ENCODE peak calls at places on chromosomes 7 and 10, in seven cellular contexts. O, S, X, V, Z, Y and G are unnamed samples.

GRCh38 chr7:150962743-150963399 is 15.2 kb downstream of the KCNH2 start:
- DNase-seq in Y (peak; percentile 60), V (peak; percentile 85), Z (peak; percentile 42), S (peak; percentile 37), O (peak; percentile 18), X (no peak), G (peak; percentile 75)

GRCh38 chr10:79380125-79380917 is 33.1 kb downstream of the PPIF start:
- DNase-seq in V (no peak), X (peak; percentile 94), Z (no peak), Y (peak; percentile 40), O (peak; percentile 92), S (peak; percentile 44), G (no peak)

GRCh38 chr10:125071008-125071407 is 89.4 kb downstream of the CTBP2 start:
- DNase-seq in V (no peak), X (no peak), S (no peak), Y (no peak), O (no peak), Z (no peak), G (no peak)

GRCh38 chr7:55192718-55193117 is 172.4 kb upstream of the LANCL2 start:
- DNase-seq in O (no peak), Y (no peak), X (no peak), V (no peak), Z (no peak), S (peak; percentile 88), G (no peak)

GRCh38 chr10:79340646-79341244 is 6.5 kb upstream of the PPIF start:
- DNase-seq in X (peak; percentile 52), Z (no peak), V (no peak), Y (no peak), O (no peak), S (no peak), G (no peak)

GRCh38 chr10:20932606-20933005 is 35.5 kb upstream of the NEBL start:
- DNase-seq in X (no peak), S (no peak), Z (no peak), V (no peak), Y (no peak), O (no peak), G (no peak)

GRCh38 chr7:7565746-7566650 is 686 bp upstream of the MIOS start:
- DNase-seq in Z (peak; percentile 62), V (peak; percentile 81), O (peak; percentile 21), X (no peak), S (no peak), Y (peak; percentile 25), G (no peak)

GRCh38 chr7:94149776-94150545 is 145.8 kb upstream of the BET1 start:
- DNase-seq in S (peak; percentile 25), O (no peak), Y (no peak), V (no peak), Z (no peak), X (no peak), G (no peak)

GRCh38 chr7:49483142-49483541 is 290.3 kb upstream of the VWC2 start:
- DNase-seq in X (no peak), Z (no peak), Y (peak; percentile 8), V (no peak), S (no peak), O (peak; percentile 1), G (peak; percentile 40)

GRCh38 chr10:129949411-129950335 is 14.4 kb downstream of the EBF3 start:
- DNase-seq in Z (no peak), V (peak; percentile 59), Y (no peak), S (peak; percentile 26), X (no peak), O (no peak), G (no peak)

GRCh38 chr7:101743995-101744360 is 73.4 kb upstream of the CUX1 start:
- DNase-seq in V (no peak), Y (peak; percentile 34), O (no peak), S (no peak), Z (no peak), X (no peak), G (peak; percentile 20)

GRCh38 chr7:101163281-101164070 is 1.9 kb downstream of the VGF start:
- DNase-seq in O (no peak), X (no peak), Z (peak; percentile 18), S (no peak), V (peak; percentile 82), Y (no peak), G (peak; percentile 54)

GRCh38 chr10:132353456-132354355 is 21.7 kb downstream of the LRRC27 start:
- DNase-seq in S (no peak), Y (no peak), O (no peak), X (no peak), V (peak; percentile 61), Z (no peak), G (no peak)

GRCh38 chr7:153430931-153431330 is 621.3 kb upstream of the DPP6 start:
- DNase-seq in S (no peak), V (no peak), X (no peak), Y (no peak), O (no peak), Z (no peak), G (no peak)

GRCh38 chr10:96835826-96836365 is 3.8 kb downstream of the LCOR start:
- DNase-seq in S (peak; percentile 34), X (no peak), V (no peak), Y (no peak), O (no peak), Z (no peak), G (no peak)

GRCh38 chr10:55852850-55853249 is 508.2 kb downstream of the ZWINT start:
- DNase-seq in Y (no peak), V (no peak), S (no peak), Z (no peak), X (no peak), O (no peak), G (no peak)

GRCh38 chr7:44980393-44981034 is 1.7 kb upstream of the MYO1G start:
- DNase-seq in Z (no peak), V (peak; percentile 73), Y (no peak), X (no peak), O (no peak), S (peak; percentile 83), G (peak; percentile 22)

GRCh38 chr10:35728341-35728740 is 86.2 kb upstream of the FZD8 start:
- DNase-seq in O (no peak), Y (no peak), X (no peak), V (no peak), S (peak; percentile 48), Z (no peak), G (no peak)

GRCh38 chr10:110632591-110633215 is 11.4 kb upstream of the RBM20 start:
- DNase-seq in Z (no peak), S (no peak), O (no peak), V (no peak), X (no peak), Y (no peak), G (no peak)

GRCh38 chr7:157962458-157963306 is 624.9 kb downstream of the PTPRN2 start:
- DNase-seq in X (peak; percentile 18), S (no peak), Y (no peak), V (peak; percentile 55), O (peak; percentile 10), Z (no peak), G (no peak)

DNA sequence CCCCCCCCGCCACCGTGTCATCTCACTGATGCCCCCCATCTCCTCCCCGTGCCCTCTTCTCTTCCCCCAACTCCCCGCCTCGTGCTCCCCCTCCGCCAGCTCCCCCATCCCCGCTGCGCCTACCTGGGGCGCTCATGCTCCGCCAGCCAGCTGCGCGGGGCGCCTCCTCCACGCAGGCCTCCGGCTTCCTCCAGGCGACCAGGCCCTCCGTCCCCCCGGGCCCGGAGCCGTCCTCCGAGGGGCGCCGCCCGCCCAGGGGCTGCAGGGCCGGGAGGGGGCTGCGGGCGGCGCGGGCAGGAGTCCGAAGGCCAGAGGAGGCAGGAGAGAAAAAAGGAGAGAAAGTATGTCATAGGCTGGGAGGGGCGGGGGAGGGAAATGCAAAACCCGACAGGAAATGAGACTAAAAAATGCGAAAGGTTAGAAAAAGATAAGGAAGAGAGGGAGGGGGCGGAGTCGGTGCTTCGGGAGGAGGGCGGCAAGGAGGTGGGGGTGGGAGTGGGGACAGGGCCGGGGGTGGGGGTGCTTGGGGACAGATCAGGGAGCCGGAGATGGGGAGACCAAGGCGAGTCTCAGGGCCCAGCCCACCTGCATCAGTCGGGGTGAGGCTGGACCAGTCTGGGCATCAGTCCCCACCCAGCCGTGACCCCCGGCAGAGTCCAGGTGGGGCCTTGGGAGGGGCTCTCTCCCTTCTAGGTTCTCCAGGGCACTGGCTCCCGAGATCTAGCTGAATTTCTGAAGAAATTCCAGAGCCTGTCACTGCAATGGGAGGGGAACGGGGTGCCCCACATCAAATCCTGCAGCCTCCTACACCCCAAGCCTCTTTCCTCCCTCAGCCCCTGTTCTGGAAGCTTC is at the start of gene CARD11:
- DNase-seq in X (no peak), O (no peak), S (no peak), Z (no peak), V (peak; percentile 89), Y (peak; percentile 24), G (no peak)
- H3K27ac ChIP-seq in X (no peak within 1 kb of the TSS), O (no peak within 1 kb of the TSS), S (no peak within 1 kb of the TSS), Z (no peak within 1 kb of the TSS), V (peak within 1 kb of the TSS; percentile 87), Y (peak within 1 kb of the TSS; percentile 41), G (no peak within 1 kb of the TSS)

DNA sequence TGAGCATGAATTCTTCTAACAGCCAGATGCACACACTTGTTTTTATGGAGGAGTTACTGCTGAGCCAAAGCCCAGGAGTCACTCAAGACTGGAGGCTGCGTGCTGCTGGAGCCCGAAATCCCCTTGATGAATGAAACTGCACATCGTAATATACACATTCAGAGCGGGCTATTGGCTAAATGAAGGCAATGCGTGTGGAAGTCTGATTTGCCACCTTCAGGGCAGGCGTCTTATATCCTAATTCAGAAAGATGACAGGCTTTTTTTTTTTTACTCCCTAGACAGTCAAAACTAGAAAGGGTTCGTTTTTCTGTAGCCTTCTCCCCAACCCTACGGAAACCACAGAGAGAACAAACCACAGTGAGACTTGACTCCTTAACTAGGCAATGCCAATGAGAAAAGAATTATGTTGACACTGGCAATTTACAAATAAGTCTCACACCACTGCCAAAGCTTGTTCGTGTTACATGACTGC is 227.2 kb upstream of the KLF14 start:
- DNase-seq in O (no peak), S (peak; percentile 77), X (no peak), Z (no peak), Y (peak; percentile 40), V (peak; percentile 74), G (no peak)
- TF ChIP-seq POLR2A in O (no peak), S (no peak), X (no peak), Z (no peak), Y (no peak), V (peak; percentile 62), G (no peak)

DNA sequence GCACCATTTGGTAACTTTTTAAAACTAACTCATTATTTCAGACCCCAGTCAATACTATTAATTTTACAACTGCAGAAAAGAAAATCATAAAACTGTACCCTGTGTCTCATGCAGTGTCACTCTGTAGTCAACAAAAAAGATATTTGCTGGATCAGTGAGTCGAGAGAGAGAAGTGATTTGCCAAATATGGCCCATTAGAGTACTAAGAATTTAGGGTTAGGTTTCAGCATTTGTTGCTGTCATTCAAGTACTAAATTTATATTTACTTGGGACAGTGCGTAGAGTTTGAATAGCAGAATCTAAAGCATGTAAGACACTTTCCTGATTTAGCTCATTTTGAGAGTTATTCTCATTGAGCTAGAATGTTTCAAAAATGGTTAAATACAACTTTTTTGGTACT is 38.9 kb downstream of the CACNA2D1 start:
- DNase-seq in V (no peak), O (no peak), X (no peak), S (no peak), Z (no peak), Y (no peak), G (no peak)
- H3K27ac ChIP-seq in V (no peak overlapping the region), O (no peak overlapping the region), X (no peak overlapping the region), S (no peak overlapping the region), Z (no peak overlapping the region), Y (no peak overlapping the region), G (no peak overlapping the region)

GRCh38 chr7:71377062-71377461 is 245.1 kb downstream of the GALNT17 start:
- DNase-seq in Y (no peak), V (no peak), O (no peak), Z (no peak), S (no peak), X (no peak), G (no peak)

GRCh38 chr7:71372991-71373390 is 241.0 kb downstream of the GALNT17 start:
- DNase-seq in S (no peak), O (no peak), V (no peak), X (peak; percentile 3), Y (no peak), Z (no peak), G (no peak)

GRCh38 chr7:71377469-71377868 is 245.5 kb downstream of the GALNT17 start:
- DNase-seq in S (no peak), X (peak; percentile 5), Z (no peak), Y (no peak), O (no peak), V (no peak), G (no peak)
- TF ChIP-seq POLR2A in S (no peak), X (no peak), Z (no peak), Y (no peak), O (no peak), V (no peak), G (no peak)